ENCODE peak calls at places on chromosome 1, in seven cellular contexts. X is WTC11, E is activated T-helper 1 cell treated with Interleukin-2 at 50 U/mL for 16 hours, S is NCI-H1694 treated with DMSO at 0.1 percent for 48 hours, K is foreskin fibroblast, O is left colon, V is GM03348. M is an unnamed sample.

GRCh38 chr1:185045793-185046441 is 559 bp downstream of the RNF2 start:
- DNase-seq in X (peak; percentile 59), E (no peak), S (no peak), K (peak; percentile 17), O (peak; percentile 32), V (peak; percentile 80), M (peak; percentile 33)

GRCh38 chr1:62724430-62724829 is 36.2 kb upstream of the DOCK7 start:
- DNase-seq in X (no peak), E (no peak), S (no peak), K (peak; percentile 19), O (no peak), V (peak; percentile 29), M (no peak)

GRCh38 chr1:225950905-225951351 is 9.9 kb upstream of the LEFTY2 start:
- DNase-seq in X (peak; percentile 82), E (no peak), S (no peak), K (no peak), O (no peak), V (no peak), M (no peak)

GRCh38 chr1:18962121-18962721 is 5.7 kb upstream of the IFFO2 start:
- DNase-seq in X (no peak), E (no peak), S (no peak), K (no peak), O (peak; percentile 58), V (peak; percentile 72), M (peak; percentile 42)

GRCh38 chr1:21702780-21703179 is 33.6 kb upstream of the RAP1GAP start:
- DNase-seq in X (no peak), E (no peak), S (no peak), K (no peak), O (no peak), V (no peak), M (no peak)

GRCh38 chr1:65896721-65897120 is 104.0 kb downstream of the PDE4B start:
- DNase-seq in X (no peak), E (no peak), S (no peak), K (no peak), O (no peak), V (no peak), M (peak; percentile 58)

GRCh38 chr1:43439121-43439581 is 14.6 kb downstream of the HYI start:
- DNase-seq in X (no peak), E (no peak), S (no peak), K (no peak), O (peak; percentile 12), V (no peak), M (no peak)

GRCh38 chr1:73472810-73473209 is 725.2 kb downstream of the LRRIQ3 start:
- DNase-seq in X (peak; percentile 17), E (no peak), S (no peak), K (no peak), O (no peak), V (no peak), M (no peak)

GRCh38 chr1:207811920-207812720 is 60.3 kb downstream of the CD46 start:
- DNase-seq in X (peak; percentile 55), E (no peak), S (no peak), K (no peak), O (peak; percentile 79), V (no peak), M (peak; percentile 51)

GRCh38 chr1:163842546-163842945 is 520.8 kb downstream of the NUF2 start:
- DNase-seq in X (no peak), E (no peak), S (no peak), K (peak; percentile 61), O (no peak), V (peak; percentile 16), M (no peak)

GRCh38 chr1:76035053-76035452 is 39.5 kb upstream of the ST6GALNAC3 start:
- DNase-seq in X (no peak), E (no peak), S (no peak), K (peak; percentile 5), O (no peak), V (no peak), M (peak; percentile 7)

GRCh38 chr1:78004719-78005346 is at the start of gene DNAJB4:
- DNase-seq in X (no peak), E (peak; percentile 29), S (no peak), K (peak; percentile 92), O (peak; percentile 84), V (peak; percentile 83), M (peak; percentile 99)

M was measured in cardiac fibroblast.